ENCODE peak calls at places on chromosomes 13 and 19, in four cellular contexts. D, Q, N and L are unnamed samples.

GRCh38 chr13:89082623-89083022 is 1411.5 kb downstream of the SLITRK5 start:
- DNase-seq in Q (no peak), D (no peak), N (no peak), L (no peak)

GRCh38 chr19:4310247-4311121 is 6.1 kb downstream of the FSD1 start:
- DNase-seq in N (no peak), D (no peak), Q (no peak), L (no peak)

GRCh38 chr19:1130801-1131717 is 27.3 kb downstream of the GPX4 start:
- DNase-seq in D (no peak), N (no peak), Q (no peak), L (peak)

GRCh38 chr13:31742102-31742695 is 2.9 kb downstream of the RXFP2 start:
- DNase-seq in Q (peak), N (peak), D (peak), L (peak)

GRCh38 chr13:112061367-112062046 is 5.4 kb upstream of the SOX1 start:
- DNase-seq in Q (no peak), D (no peak), N (no peak), L (no peak)

GRCh38 chr13:101492251-101492910 is 39.9 kb downstream of the ITGBL1 start:
- DNase-seq in D (no peak), N (peak), Q (no peak), L (peak)

GRCh38 chr19:55179570-55180484 is at the start of gene SYT5:
- DNase-seq in D (no peak), Q (no peak), N (no peak), L (peak)

GRCh38 chr13:24564881-24565280 is 52.3 kb upstream of the PARP4 start:
- DNase-seq in N (no peak), D (no peak), Q (no peak), L (no peak)

GRCh38 chr13:64684685-64685431 is 2545.3 kb downstream of the PCDH9 start:
- DNase-seq in N (peak), D (no peak), Q (no peak), L (peak)

GRCh38 chr13:99288069-99288468 is 19.1 kb downstream of the GPR183 start:
- DNase-seq in D (no peak), N (no peak), Q (no peak), L (no peak)

GRCh38 chr19:52492201-52492960 is 35.1 kb upstream of the ZNF808 start:
- DNase-seq in N (no peak), D (no peak), Q (no peak), L (peak)

GRCh38 chr13:42747399-42747873 is 33.9 kb upstream of the FAM216B start:
- DNase-seq in N (peak), D (peak), Q (no peak), L (no peak)

GRCh38 chr13:107034236-107034635 is 466.3 kb upstream of the ARGLU1 start:
- DNase-seq in D (no peak), N (no peak), Q (no peak), L (no peak)

GRCh38 chr19:33390120-33390907 is 16.8 kb downstream of the CEBPG start:
- DNase-seq in D (no peak), N (peak), Q (peak), L (peak)

GRCh38 chr19:50479761-50480251 is 3.2 kb upstream of the GARIN5A start:
- DNase-seq in N (no peak), D (no peak), Q (no peak), L (no peak)

GRCh38 chr19:38596057-38596981 is 21.4 kb downstream of the MAP4K1 start:
- DNase-seq in N (no peak), D (no peak), Q (peak), L (peak)

GRCh38 chr19:42540071-42540553 is 11.8 kb upstream of the CEACAM1 start:
- DNase-seq in Q (no peak), N (peak), D (no peak), L (peak)

GRCh38 chr13:63643543-63643942 is 2227.9 kb upstream of the PCDH20 start:
- DNase-seq in D (no peak), Q (no peak), N (no peak), L (no peak)

GRCh38 chr19:45780448-45781281 is 1.6 kb downstream of the DMPK start:
- DNase-seq in D (no peak), Q (no peak), N (no peak), L (no peak)

GRCh38 chr19:45368737-45369340 is 1.5 kb downstream of the ERCC2 start:
- DNase-seq in D (no peak), N (no peak), Q (no peak), L (no peak)

GRCh38 chr19:54208784-54209057 is 8.1 kb downstream of the RPS9 start:
- DNase-seq in N (peak), D (no peak), Q (no peak), L (no peak)

GRCh38 chr13:39789451-39789850 is 134.0 kb downstream of the COG6 start:
- DNase-seq in N (no peak), Q (no peak), D (no peak), L (no peak)

GRCh38 chr19:3508771-3509535 is 2.8 kb downstream of the FZR1 start:
- DNase-seq in Q (no peak), D (no peak), N (no peak), L (no peak)

GRCh38 chr13:33799950-33800592 is 17.9 kb upstream of the RFC3 start:
- DNase-seq in N (peak), D (peak), Q (no peak), L (peak)

GRCh38 chr19:48415395-48415794 is 21.9 kb downstream of the GRIN2D start:
- DNase-seq in D (no peak), N (peak), Q (peak), L (peak)

GRCh38 chr13:107563099-107563925 is 652.0 kb downstream of the LIG4 start:
- DNase-seq in N (no peak), Q (no peak), D (no peak), L (no peak)

GRCh38 chr13:103299079-103299478 is 232.9 kb upstream of the SLC10A2 start:
- DNase-seq in Q (no peak), D (no peak), N (no peak), L (no peak)

GRCh38 chr13:110592670-110593069 is 22.7 kb upstream of the NAXD start:
- DNase-seq in N (no peak), D (no peak), Q (no peak), L (no peak)

GRCh38 chr13:59422646-59423045 is 741.1 kb downstream of the DIAPH3 start:
- DNase-seq in D (peak), Q (no peak), N (no peak), L (no peak)

GRCh38 chr19:9187191-9187590 is 8.4 kb downstream of the OR7D2 start:
- DNase-seq in Q (no peak), D (no peak), N (no peak), L (no peak)

GRCh38 chr13:73661066-73661465 is 473.1 kb downstream of the KLF12 start:
- DNase-seq in D (no peak), Q (no peak), N (no peak), L (no peak)

GRCh38 chr13:73662833-73663232 is 471.4 kb downstream of the KLF12 start:
- DNase-seq in N (no peak), Q (no peak), D (no peak), L (no peak)

GRCh38 chr13:73665279-73665678 is 468.9 kb downstream of the KLF12 start:
- DNase-seq in Q (no peak), N (no peak), D (no peak), L (no peak)

GRCh38 chr13:73658639-73659038 is 475.6 kb downstream of the KLF12 start:
- DNase-seq in Q (no peak), N (no peak), D (no peak), L (no peak)

DNA sequence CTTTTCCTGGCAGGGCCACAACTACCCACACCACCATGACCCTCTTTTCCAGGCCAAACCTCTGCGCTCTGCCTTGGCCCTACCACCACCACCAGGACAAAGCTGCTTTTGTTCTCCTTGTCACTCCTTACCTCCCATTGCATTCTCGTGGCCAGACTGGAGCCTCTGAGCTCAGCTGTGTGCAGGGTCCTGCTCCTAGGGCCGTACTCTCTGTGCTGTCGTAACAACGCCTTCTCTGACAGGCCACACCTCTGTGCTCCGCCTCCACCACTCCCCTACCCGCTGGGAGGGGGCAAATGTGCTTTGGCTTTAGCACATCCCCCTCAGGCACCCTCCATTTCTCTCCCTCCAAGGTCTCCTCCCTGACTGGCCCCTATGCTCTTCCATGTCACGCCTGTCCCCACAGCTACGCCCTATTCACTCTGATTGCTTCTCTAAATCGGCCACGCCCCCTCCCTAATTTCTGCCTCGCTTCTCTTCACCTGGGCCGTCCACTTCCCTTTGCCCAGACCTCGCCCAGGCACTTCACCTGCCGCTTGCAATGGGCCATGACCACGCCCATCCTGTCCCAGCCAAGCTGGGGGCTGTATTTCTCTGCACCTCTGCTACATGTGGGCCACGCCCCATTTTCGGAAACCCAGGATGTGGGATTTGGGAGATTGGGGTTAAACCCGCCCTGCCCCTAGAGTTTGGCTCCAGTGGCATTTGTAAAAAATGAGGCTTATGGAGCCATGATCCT is 472.3 kb downstream of the KLF12 start:
- DNase-seq in D (no peak), N (no peak), Q (no peak), L (no peak)
- TF ChIP-seq CTCF in D (no peak), N (no peak), Q (no peak), L (no peak)

GRCh38 chr19:2362039-2362969 is 2.2 kb downstream of the TMPRSS9 start:
- DNase-seq in D (no peak), Q (no peak), N (no peak), L (no peak)

GRCh38 chr19:2361259-2362038 is 1.4 kb downstream of the TMPRSS9 start:
- DNase-seq in Q (no peak), N (no peak), D (no peak), L (no peak)

GRCh38 chr19:2360876-2361232 is 789 bp downstream of the TMPRSS9 start:
- DNase-seq in D (no peak), N (no peak), Q (no peak), L (no peak)

GRCh38 chr19:2358548-2359173 is 1.4 kb upstream of the TMPRSS9 start:
- DNase-seq in N (no peak), Q (no peak), D (no peak), L (no peak)

GRCh38 chr19:2359992-2360875 is at the start of gene TMPRSS9:
- DNase-seq in Q (no peak), D (no peak), N (no peak), L (no peak)
- TF ChIP-seq CTCF in Q (no peak), D (no peak), N (no peak), L (no peak)

DNA sequence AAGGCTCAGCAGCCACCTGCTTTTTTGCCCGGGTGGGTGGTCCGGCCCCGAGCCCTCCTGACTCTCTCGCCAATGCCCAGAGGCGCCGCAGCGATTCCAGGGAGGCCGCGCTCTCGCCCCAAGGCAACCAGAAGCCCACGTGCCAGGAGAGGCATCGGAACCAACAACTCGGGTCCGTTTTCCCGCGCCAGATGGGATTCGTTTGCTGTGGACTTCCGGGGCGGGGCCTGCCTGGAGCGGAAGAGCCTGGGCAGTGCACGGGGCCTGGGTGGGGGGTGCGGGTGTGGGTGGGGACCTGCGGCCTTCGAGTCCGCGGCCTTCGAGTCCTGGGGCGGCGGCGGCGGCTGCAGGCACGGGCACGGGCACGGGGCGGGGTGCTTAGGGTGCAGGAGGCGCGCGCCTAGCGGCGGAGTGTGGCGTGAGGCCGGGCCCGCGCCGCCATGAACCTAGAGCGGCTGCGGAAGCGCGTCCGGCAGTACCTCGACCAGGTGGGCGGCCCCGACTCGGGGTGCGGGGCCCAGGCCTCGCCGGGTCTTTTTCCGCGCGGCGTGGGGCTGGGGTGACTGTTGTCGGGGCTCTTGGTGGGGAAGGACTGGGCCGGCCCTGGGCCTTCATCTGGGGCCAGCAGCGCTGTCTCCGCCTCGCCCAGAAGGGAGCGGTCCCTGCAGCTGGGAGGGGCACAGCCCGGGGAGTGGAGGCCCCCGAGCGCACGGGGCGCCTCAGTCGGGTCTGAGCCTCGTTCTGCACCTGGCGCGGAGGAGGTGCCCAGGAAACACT is at the start of gene CDC16:
- DNase-seq in D (peak), N (peak), Q (peak), L (peak)
- TF ChIP-seq CTCF in D (peak), N (no peak), Q (peak), L (no peak)

GRCh38 chr13:19863323-19864017 is at the start of gene ZMYM5:
- DNase-seq in D (peak), Q (peak), N (peak), L (peak)

GRCh38 chr13:19862511-19863313 is 737 bp downstream of the ZMYM5 start:
- DNase-seq in Q (peak), N (peak), D (peak), L (peak)

GRCh38 chr13:19864018-19864338 is 529 bp upstream of the ZMYM5 start:
- DNase-seq in D (peak), Q (peak), N (peak), L (no peak)

GRCh38 chr13:19861762-19862161 is 1.7 kb downstream of the ZMYM5 start:
- DNase-seq in Q (no peak), D (no peak), N (no peak), L (no peak)

GRCh38 chr13:19864339-19865309 is 1.2 kb upstream of the ZMYM5 start:
- DNase-seq in D (peak), Q (peak), N (peak), L (peak)
- TF ChIP-seq CTCF in D (peak), Q (peak), N (peak), L (peak)

GRCh38 chr19:39935262-39935661 is 828 bp upstream of the FCGBP start:
- DNase-seq in D (no peak), N (no peak), Q (no peak), L (no peak)
- TF ChIP-seq CTCF in D (no peak), N (no peak), Q (no peak), L (no peak)

GRCh38 chr19:31253816-31254551 is 95.3 kb downstream of the TSHZ3 start:
- DNase-seq in N (peak), Q (no peak), D (no peak), L (peak)

GRCh38 chr19:31252476-31252875 is 96.8 kb downstream of the TSHZ3 start:
- DNase-seq in Q (no peak), D (no peak), N (no peak), L (no peak)

GRCh38 chr19:31254611-31255010 is 94.6 kb downstream of the TSHZ3 start:
- DNase-seq in N (no peak), D (no peak), Q (no peak), L (no peak)

GRCh38 chr19:31249217-31249616 is 100.0 kb downstream of the TSHZ3 start:
- DNase-seq in Q (no peak), D (no peak), N (no peak), L (no peak)
- TF ChIP-seq CTCF in Q (no peak), D (peak), N (peak), L (no peak)

DNA sequence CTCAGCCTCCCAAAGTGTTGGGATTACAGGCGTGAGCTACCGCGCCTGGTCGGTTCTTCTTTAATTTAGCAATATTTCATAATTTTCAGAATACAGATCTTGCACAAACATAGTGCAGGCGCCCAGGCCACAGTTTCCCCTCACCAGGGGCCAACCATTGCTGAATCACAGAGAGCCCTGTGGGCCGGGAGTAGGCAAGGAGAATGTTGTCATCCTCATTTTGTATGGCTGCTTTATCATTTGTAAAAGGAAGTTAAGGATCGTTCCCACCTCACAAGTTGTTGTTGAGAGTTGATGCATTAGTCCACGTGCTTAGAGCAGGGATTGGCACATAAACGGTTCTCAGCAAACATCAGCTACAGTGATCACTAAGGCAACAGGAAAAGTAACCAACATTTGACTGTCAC is 30.2 kb downstream of the MEIS3 start:
- DNase-seq in D (no peak), Q (peak), N (peak), L (no peak)
- TF ChIP-seq CTCF in D (no peak), Q (no peak), N (no peak), L (no peak)